ENCODE peak calls at places on chromosomes 12 and 14, in nine cellular contexts. A is mucosa of descending colon, I is MCF 10A, U is Calu3, W is AG04450, H is GM20000, T is AG09309, R is lung, B is tibial artery. K is an unnamed sample.

GRCh38 chr12:1949771-1950470 is 31.5 kb upstream of the CACNA2D4 start:
- DNase-seq in A (no peak), I (no peak), U (no peak), W (no peak), H (no peak), T (no peak), R (no peak), B (no peak), K (no peak)

GRCh38 chr12:27396416-27396815 is 50.1 kb upstream of the SMCO2 start:
- DNase-seq in A (no peak), I (no peak), U (no peak), W (no peak), H (no peak), T (no peak), R (no peak), B (no peak), K (no peak)

GRCh38 chr12:119444462-119445044 is 110.0 kb downstream of the CCDC60 start:
- DNase-seq in A (peak; percentile 40), I (peak; percentile 57), U (peak; percentile 52), W (no peak), H (peak; percentile 71), T (no peak), R (peak; percentile 46), B (no peak), K (no peak)

GRCh38 chr14:24297190-24297964 is 2.2 kb downstream of the DHRS1 start:
- DNase-seq in A (no peak), I (peak; percentile 71), U (peak; percentile 36), W (no peak), H (no peak), T (no peak), R (no peak), B (no peak), K (no peak)

GRCh38 chr14:72715215-72715909 is 178.5 kb downstream of the DPF3 start:
- DNase-seq in A (no peak), I (no peak), U (no peak), W (no peak), H (peak; percentile 47), T (no peak), R (no peak), B (no peak), K (no peak)

GRCh38 chr12:104938371-104938770 is 19.7 kb downstream of the SLC41A2 start:
- DNase-seq in A (no peak), I (no peak), U (no peak), W (no peak), H (no peak), T (no peak), R (no peak), B (peak; percentile 21), K (no peak)

GRCh38 chr12:83136421-83136820 is 449.7 kb downstream of the TMTC2 start:
- DNase-seq in A (no peak), I (no peak), U (no peak), W (no peak), H (no peak), T (no peak), R (no peak), B (no peak), K (no peak)

GRCh38 chr12:132541200-132541599 is 51.2 kb downstream of the FBRSL1 start:
- DNase-seq in A (no peak), I (no peak), U (no peak), W (no peak), H (no peak), T (no peak), R (no peak), B (no peak), K (no peak)

GRCh38 chr12:57476993-57477709 is 2.5 kb downstream of the ARHGAP9 start:
- DNase-seq in A (peak; percentile 31), I (no peak), U (no peak), W (no peak), H (no peak), T (no peak), R (no peak), B (no peak), K (no peak)

GRCh38 chr12:94644141-94644575 is 6.2 kb downstream of the TMCC3 start:
- DNase-seq in A (no peak), I (peak; percentile 67), U (no peak), W (no peak), H (no peak), T (no peak), R (no peak), B (no peak), K (no peak)

GRCh38 chr12:11965258-11965910 is 105.4 kb upstream of the BCL2L14 start:
- DNase-seq in A (no peak), I (no peak), U (no peak), W (no peak), H (no peak), T (no peak), R (no peak), B (no peak), K (no peak)

GRCh38 chr12:118103231-118103600 is 595 bp downstream of the VSIG10 start:
- DNase-seq in A (peak; percentile 66), I (peak; percentile 24), U (peak; percentile 45), W (no peak), H (peak; percentile 35), T (no peak), R (no peak), B (no peak), K (no peak)

GRCh38 chr14:68888025-68888850 is 90.9 kb downstream of the ACTN1 start:
- DNase-seq in A (no peak), I (no peak), U (no peak), W (no peak), H (no peak), T (no peak), R (no peak), B (peak; percentile 32), K (no peak)

GRCh38 chr14:80974338-80975078 is 19.1 kb downstream of the TSHR start:
- DNase-seq in A (no peak), I (peak; percentile 16), U (no peak), W (no peak), H (no peak), T (peak; percentile 48), R (no peak), B (no peak), K (peak; percentile 91)

GRCh38 chr14:106210650-106211049 is 684.3 kb downstream of the TMEM121 start:
- DNase-seq in A (no peak), I (peak; percentile 23), U (no peak), W (no peak), H (peak; percentile 8), T (no peak), R (no peak), B (no peak), K (no peak)

GRCh38 chr14:74793506-74794155 is 30.5 kb downstream of the YLPM1 start:
- DNase-seq in A (no peak), I (peak; percentile 2), U (no peak), W (no peak), H (peak; percentile 17), T (no peak), R (no peak), B (no peak), K (no peak)

GRCh38 chr12:93673084-93673483 is 4.1 kb upstream of the CRADD start:
- DNase-seq in A (no peak), I (no peak), U (no peak), W (no peak), H (no peak), T (no peak), R (no peak), B (no peak), K (no peak)

GRCh38 chr12:75705749-75706719 is 194.6 kb upstream of the KRR1 start:
- DNase-seq in A (no peak), I (peak; percentile 65), U (no peak), W (peak; percentile 99), H (no peak), T (peak; percentile 87), R (peak; percentile 33), B (peak; percentile 37), K (peak; percentile 97)

GRCh38 chr12:14216405-14217294 is 148.8 kb upstream of the ATF7IP start:
- DNase-seq in A (no peak), I (no peak), U (no peak), W (no peak), H (no peak), T (no peak), R (no peak), B (no peak), K (no peak)

GRCh38 chr14:64963611-64964010 is 8.5 kb downstream of the RAB15 start:
- DNase-seq in A (no peak), I (no peak), U (no peak), W (no peak), H (no peak), T (no peak), R (no peak), B (no peak), K (no peak)
- TF ChIP-seq CTCF in A (no peak), I (no peak), U (no peak), W (no peak), H (no peak), T (no peak), R (no peak), B (no peak), K (no peak)

DNA sequence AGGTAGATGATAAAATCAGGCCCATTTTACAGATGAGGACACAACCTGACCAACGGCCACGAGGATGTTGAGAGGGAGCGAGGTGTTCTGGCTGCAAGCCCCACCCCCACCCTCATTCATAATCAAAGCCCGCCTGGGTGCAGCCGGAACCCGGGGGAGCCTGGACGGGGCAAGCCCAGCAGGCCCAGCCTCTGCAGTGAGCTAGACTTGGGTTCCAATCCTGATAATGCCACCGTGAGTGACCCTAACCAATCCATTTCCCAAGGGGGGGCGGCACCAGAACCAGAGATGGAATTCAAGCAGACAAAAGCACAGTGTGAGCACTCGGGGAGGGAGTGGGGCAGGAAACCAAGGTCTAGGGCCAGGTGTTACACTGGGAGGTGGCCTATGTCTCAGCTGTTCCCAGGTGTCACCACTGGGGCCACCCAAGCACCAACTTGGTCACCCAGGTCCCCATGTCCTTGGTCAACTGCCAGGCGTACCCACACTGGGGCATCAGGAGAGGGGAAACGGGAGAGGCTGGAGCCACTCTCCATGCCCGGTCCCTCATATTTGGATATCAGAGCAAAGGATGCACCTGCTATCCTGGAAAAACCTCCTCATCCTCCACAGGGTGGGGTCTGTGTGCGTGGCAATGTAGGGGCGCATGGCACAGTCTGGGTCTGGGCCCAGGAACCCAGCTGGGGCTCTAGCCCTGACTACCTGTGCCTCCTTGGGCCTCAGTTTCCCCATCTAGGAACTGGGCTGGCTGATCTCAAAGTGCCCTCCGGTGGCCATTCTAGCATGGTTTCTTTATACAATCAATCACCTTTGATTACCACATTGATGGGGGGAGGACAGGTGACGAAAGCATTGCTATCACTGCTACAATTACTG is 58.4 kb downstream of the FAM222A start:
- DNase-seq in A (no peak), I (no peak), U (no peak), W (no peak), H (no peak), T (no peak), R (no peak), B (no peak), K (no peak)
- TF ChIP-seq CTCF in A (no peak), I (no peak), U (no peak), W (no peak), H (no peak), T (peak; percentile 10), R (no peak), B (no peak), K (no peak)

GRCh38 chr12:51200156-51200555 is 17.7 kb downstream of the POU6F1 start:
- DNase-seq in A (no peak), I (no peak), U (no peak), W (no peak), H (no peak), T (no peak), R (no peak), B (no peak), K (no peak)
- TF ChIP-seq CTCF in A (no peak), I (no peak), U (no peak), W (no peak), H (no peak), T (no peak), R (no peak), B (no peak), K (no peak)

GRCh38 chr12:77617818-77618217 is 212.9 kb upstream of the NAV3 start:
- DNase-seq in A (no peak), I (no peak), U (no peak), W (no peak), H (no peak), T (no peak), R (no peak), B (no peak), K (no peak)

GRCh38 chr12:77615331-77615730 is 215.4 kb upstream of the NAV3 start:
- DNase-seq in A (no peak), I (peak; percentile 49), U (no peak), W (no peak), H (no peak), T (no peak), R (no peak), B (no peak), K (no peak)
- TF ChIP-seq CTCF in A (no peak), I (peak; percentile 48), U (no peak), W (no peak), H (no peak), T (peak; percentile 36), R (no peak), B (no peak), K (peak; percentile 32)

K was measured in astrocyte of the cerebellum.